ENCODE peak calls at places on chromosome 12, in eight cellular contexts. W is PC-3, B is fibroblast of lung, J is GM23248, F is Karpas-422, S is HepG2, A is H9, K is DND-41. T is an unnamed sample.

GRCh38 chr12:92602930-92603623 is 99.7 kb upstream of the PLEKHG7 start:
- DNase-seq in W (peak), B (no peak), J (peak), F (no peak), S (no peak), A (no peak), K (no peak), T (no peak)

GRCh38 chr12:99611590-99611989 is 36.0 kb upstream of the GARIN6 start:
- DNase-seq in W (no peak), B (no peak), J (peak), F (no peak), S (no peak), A (no peak), K (no peak), T (no peak)

GRCh38 chr12:68374315-68374982 is 42.3 kb upstream of the MDM1 start:
- DNase-seq in W (peak), B (no peak), J (no peak), F (no peak), S (no peak), A (no peak), K (no peak), T (peak)

GRCh38 chr12:118060301-118061010 is 523 bp downstream of the WSB2 start:
- DNase-seq in W (peak), B (no peak), J (peak), F (no peak), S (no peak), A (peak), K (peak), T (no peak)

GRCh38 chr12:111893287-111893686 is 51.3 kb downstream of the MAPKAPK5 start:
- DNase-seq in W (no peak), B (no peak), J (no peak), F (no peak), S (no peak), A (no peak), K (no peak), T (no peak)

GRCh38 chr12:110972870-110973269 is 52.5 kb upstream of the MYL2 start:
- DNase-seq in W (no peak), B (no peak), J (no peak), F (no peak), S (no peak), A (no peak), K (no peak), T (no peak)

GRCh38 chr12:126112849-126113248 is 1047.6 kb downstream of the AACS start:
- DNase-seq in W (no peak), B (no peak), J (no peak), F (no peak), S (no peak), A (no peak), K (no peak), T (no peak)

GRCh38 chr12:31308116-31308515 is 17.8 kb downstream of the SINHCAF start:
- DNase-seq in W (peak), B (no peak), J (no peak), F (no peak), S (no peak), A (no peak), K (no peak), T (no peak)

GRCh38 chr12:104423809-104424208 is 32.9 kb upstream of the CHST11 start:
- DNase-seq in W (no peak), B (no peak), J (no peak), F (no peak), S (peak), A (no peak), K (no peak), T (no peak)

GRCh38 chr12:131142891-131143637 is 189.4 kb downstream of the ADGRD1 start:
- DNase-seq in W (peak), B (no peak), J (no peak), F (no peak), S (no peak), A (peak), K (no peak), T (no peak)

GRCh38 chr12:64029013-64029857 is 184.7 kb downstream of the SRGAP1 start:
- DNase-seq in W (no peak), B (no peak), J (peak), F (no peak), S (no peak), A (no peak), K (no peak), T (no peak)

GRCh38 chr12:10143205-10143604 is 13.2 kb upstream of the CLEC7A start:
- DNase-seq in W (no peak), B (no peak), J (peak), F (no peak), S (no peak), A (no peak), K (no peak), T (peak)

GRCh38 chr12:101795013-101795412 is 35.7 kb downstream of the GNPTAB start:
- DNase-seq in W (no peak), B (no peak), J (no peak), F (no peak), S (no peak), A (no peak), K (peak), T (no peak)

GRCh38 chr12:70919597-70920035 is 922 bp downstream of the PTPRR start:
- DNase-seq in W (no peak), B (peak), J (peak), F (peak), S (no peak), A (peak), K (peak), T (no peak)

GRCh38 chr12:80593766-80594165 is 113.7 kb upstream of the MYF6 start:
- DNase-seq in W (peak), B (peak), J (peak), F (no peak), S (no peak), A (no peak), K (no peak), T (no peak)

GRCh38 chr12:96313606-96314005 is 86.6 kb downstream of the CDK17 start:
- DNase-seq in W (no peak), B (no peak), J (no peak), F (no peak), S (no peak), A (no peak), K (no peak), T (peak)

GRCh38 chr12:54222609-54223008 is 33.8 kb upstream of the SMUG1 start:
- DNase-seq in W (peak), B (peak), J (peak), F (no peak), S (no peak), A (no peak), K (no peak), T (no peak)

GRCh38 chr12:58794859-58795258 is 125.4 kb downstream of the LRIG3 start:
- DNase-seq in W (no peak), B (no peak), J (no peak), F (no peak), S (no peak), A (no peak), K (no peak), T (peak)

GRCh38 chr12:32765906-32766305 is 10.2 kb upstream of the YARS2 start:
- DNase-seq in W (no peak), B (peak), J (no peak), F (no peak), S (no peak), A (no peak), K (no peak), T (no peak)

GRCh38 chr12:58915634-58916033 is 4.7 kb downstream of the LRIG3 start:
- DNase-seq in W (peak), B (peak), J (peak), F (no peak), S (no peak), A (no peak), K (no peak), T (no peak)

GRCh38 chr12:32116897-32117296 is 10.2 kb downstream of the BICD1 start:
- DNase-seq in W (peak), B (peak), J (peak), F (no peak), S (no peak), A (peak), K (no peak), T (no peak)

GRCh38 chr12:124394462-124395128 is 99.7 kb downstream of the RFLNA start:
- DNase-seq in W (peak), B (no peak), J (peak), F (no peak), S (no peak), A (no peak), K (no peak), T (no peak)

GRCh38 chr12:21301-22189 is 45.0 kb upstream of the IQSEC3 start:
- DNase-seq in W (peak), B (no peak), J (no peak), F (peak), S (peak), A (no peak), K (no peak), T (peak)

GRCh38 chr12:64639466-64639865 is 29.2 kb downstream of the RASSF3 start:
- DNase-seq in W (no peak), B (no peak), J (no peak), F (no peak), S (no peak), A (no peak), K (no peak), T (no peak)

GRCh38 chr12:51195841-51196240 is 22.0 kb downstream of the POU6F1 start:
- DNase-seq in W (no peak), B (no peak), J (no peak), F (no peak), S (no peak), A (no peak), K (no peak), T (no peak)

GRCh38 chr12:17992002-17992656 is 97.9 kb downstream of the RERGL start:
- DNase-seq in W (peak), B (peak), J (peak), F (peak), S (peak), A (no peak), K (peak), T (peak)

GRCh38 chr12:42568952-42569916 is 20.3 kb downstream of the PRICKLE1 start:
- DNase-seq in W (peak), B (peak), J (peak), F (peak), S (peak), A (no peak), K (peak), T (peak)

GRCh38 chr12:45192041-45192695 is 23.7 kb upstream of the ANO6 start:
- DNase-seq in W (peak), B (peak), J (peak), F (no peak), S (peak), A (no peak), K (no peak), T (no peak)

GRCh38 chr12:107622005-107622404 is 63.6 kb upstream of the PWP1 start:
- DNase-seq in W (peak), B (no peak), J (peak), F (peak), S (peak), A (peak), K (no peak), T (no peak)

GRCh38 chr12:1791104-1791927 is 29.0 kb upstream of the LRTM2 start:
- DNase-seq in W (peak), B (peak), J (peak), F (peak), S (peak), A (no peak), K (peak), T (peak)

GRCh38 chr12:2607881-2608607 is 186.7 kb upstream of the FKBP4 start:
- DNase-seq in W (no peak), B (no peak), J (no peak), F (no peak), S (no peak), A (no peak), K (no peak), T (no peak)

DNA sequence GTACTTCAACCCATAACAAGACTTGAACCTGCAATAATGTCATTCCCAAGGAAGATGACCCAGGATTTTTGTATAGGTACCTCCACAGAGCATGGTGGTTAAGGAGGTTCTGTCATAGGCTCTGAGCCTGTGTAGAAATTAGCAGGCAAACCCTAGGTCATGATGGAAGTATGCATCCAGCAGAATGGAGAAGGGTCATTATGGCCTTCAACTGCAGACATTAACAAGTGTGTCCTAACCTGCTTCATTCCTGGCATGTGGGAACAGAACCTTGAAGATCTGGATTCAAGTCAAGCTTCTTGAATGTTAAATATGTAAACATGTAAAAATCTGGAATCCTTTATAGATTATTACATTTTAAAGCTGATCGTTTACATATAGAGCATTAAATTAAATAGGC is 116.2 kb upstream of the SLC38A4 start:
- DNase-seq in W (no peak), B (no peak), J (no peak), F (no peak), S (no peak), A (no peak), K (no peak), T (no peak)
- H3K9ac ChIP-seq in W (no peak), B (no peak), J (no peak), F (no peak), S (no peak), A (no peak), K (no peak), T (no peak)

DNA sequence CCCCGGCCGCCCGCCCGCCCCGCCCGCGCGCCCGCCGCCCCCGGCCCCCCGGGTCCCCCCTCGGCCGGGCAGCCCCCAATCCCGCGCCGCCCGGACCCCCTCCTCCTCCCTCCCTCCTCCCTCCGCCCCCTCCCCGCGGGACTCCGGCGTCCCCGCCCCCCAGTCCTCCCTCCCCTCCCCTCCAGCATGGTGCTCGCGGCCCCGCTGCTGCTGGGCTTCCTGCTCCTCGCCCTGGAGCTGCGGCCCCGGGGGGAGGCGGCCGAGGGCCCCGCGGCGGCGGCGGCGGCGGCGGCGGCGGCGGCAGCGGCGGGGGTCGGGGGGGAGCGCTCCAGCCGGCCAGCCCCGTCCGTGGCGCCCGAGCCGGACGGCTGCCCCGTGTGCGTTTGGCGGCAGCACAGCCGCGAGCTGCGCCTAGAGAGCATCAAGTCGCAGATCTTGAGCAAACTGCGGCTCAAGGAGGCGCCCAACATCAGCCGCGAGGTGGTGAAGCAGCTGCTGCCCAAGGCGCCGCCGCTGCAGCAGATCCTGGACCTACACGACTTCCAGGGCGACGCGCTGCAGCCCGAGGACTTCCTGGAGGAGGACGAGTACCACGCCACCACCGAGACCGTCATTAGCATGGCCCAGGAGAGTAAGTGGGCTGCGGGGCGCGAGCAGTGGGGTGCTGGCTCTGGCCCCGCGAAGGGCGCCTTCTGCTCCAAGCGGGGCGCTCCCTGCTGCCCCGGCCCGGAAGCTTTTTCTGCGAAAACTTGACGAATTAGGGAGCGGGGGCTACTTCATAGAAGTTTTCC is 404 bp downstream of the GDF11 start:
- DNase-seq in W (peak), B (peak), J (peak), F (peak), S (no peak), A (peak), K (peak), T (peak)
- H3K9ac ChIP-seq in W (peak), B (peak), J (peak), F (peak), S (peak), A (peak), K (peak), T (peak)

GRCh38 chr12:13000935-13001724 is 1.1 kb upstream of the HEBP1 start:
- DNase-seq in W (peak), B (peak), J (peak), F (peak), S (peak), A (peak), K (no peak), T (peak)
- H3K9ac ChIP-seq in W (peak), B (peak), J (peak), F (peak), S (peak), A (peak), K (no peak), T (peak)

DNA sequence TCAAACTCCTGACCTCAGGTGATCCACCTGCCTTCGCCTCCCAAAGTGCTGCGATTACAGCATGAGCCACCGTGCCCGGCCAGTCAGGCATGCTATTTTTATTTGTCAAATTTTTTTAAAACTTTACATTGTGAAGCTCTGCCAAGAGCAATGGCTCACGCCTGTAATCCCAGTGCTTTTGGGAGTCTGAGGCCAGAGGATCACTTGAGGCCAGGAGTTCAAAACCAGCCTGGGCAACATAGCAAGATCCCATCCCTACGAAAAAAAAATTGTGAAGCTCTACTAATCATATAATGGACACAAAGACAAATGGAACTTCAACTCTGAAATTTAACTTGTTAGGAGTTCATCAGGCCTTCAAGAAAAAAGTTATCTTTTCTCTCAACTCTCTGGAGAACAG is 1.9 kb downstream of the R3HDM2 start:
- DNase-seq in W (no peak), B (no peak), J (no peak), F (no peak), S (no peak), A (no peak), K (no peak), T (no peak)
- H3K9ac ChIP-seq in W (no peak), B (no peak), J (peak), F (peak), S (peak), A (no peak), K (peak), T (no peak)

DNA sequence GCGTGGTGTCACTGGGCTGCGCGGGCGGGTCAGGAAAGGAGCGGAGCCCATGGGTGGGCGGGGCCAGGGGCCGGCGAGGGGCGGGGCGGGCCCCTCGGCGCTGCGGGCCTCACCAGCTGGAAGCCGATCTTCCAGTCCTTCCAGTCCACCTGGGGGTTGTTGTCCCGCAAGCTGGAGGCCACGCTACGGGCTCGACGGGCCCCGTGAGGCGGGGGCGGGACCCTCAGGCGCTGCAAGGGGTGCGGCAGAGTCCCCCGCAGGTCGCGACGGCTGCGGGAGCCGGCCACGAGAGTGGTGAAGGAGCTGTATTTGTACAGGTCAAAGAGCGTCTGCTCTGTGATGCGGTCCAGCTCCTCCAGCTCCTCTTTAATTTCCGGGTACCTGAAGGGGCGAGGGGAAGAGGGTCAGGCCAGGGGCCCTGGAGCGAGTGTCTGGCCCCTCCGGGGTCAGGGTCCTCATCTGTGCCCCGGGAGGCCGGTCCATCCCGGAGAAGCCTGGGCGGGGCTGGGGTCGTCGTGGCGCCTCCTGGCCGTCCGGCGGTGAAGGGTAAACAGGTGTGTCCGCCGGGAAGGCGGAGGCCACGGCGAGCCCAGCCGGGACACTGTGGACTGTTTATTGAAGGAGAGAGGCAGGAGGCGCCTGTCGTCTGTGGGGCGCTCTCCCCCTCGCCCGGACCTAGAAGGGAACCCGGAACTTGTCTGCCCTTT is 11.9 kb downstream of the SCNN1A start:
- DNase-seq in W (peak), B (peak), J (peak), F (no peak), S (peak), A (peak), K (peak), T (peak)
- H3K9ac ChIP-seq in W (peak), B (peak), J (peak), F (no peak), S (peak), A (no peak), K (no peak), T (peak)

GRCh38 chr12:114483996-114484395 is 78.1 kb upstream of the TBX5 start:
- DNase-seq in W (no peak), B (no peak), J (no peak), F (no peak), S (no peak), A (no peak), K (no peak), T (no peak)

GRCh38 chr12:114480309-114481199 is 74.6 kb upstream of the TBX5 start:
- DNase-seq in W (no peak), B (peak), J (peak), F (no peak), S (no peak), A (peak), K (no peak), T (no peak)

GRCh38 chr12:114479831-114480230 is 73.9 kb upstream of the TBX5 start:
- DNase-seq in W (no peak), B (no peak), J (peak), F (no peak), S (no peak), A (peak), K (no peak), T (no peak)

GRCh38 chr12:114478891-114479290 is 72.9 kb upstream of the TBX5 start:
- DNase-seq in W (no peak), B (no peak), J (no peak), F (no peak), S (no peak), A (no peak), K (no peak), T (no peak)

DNA sequence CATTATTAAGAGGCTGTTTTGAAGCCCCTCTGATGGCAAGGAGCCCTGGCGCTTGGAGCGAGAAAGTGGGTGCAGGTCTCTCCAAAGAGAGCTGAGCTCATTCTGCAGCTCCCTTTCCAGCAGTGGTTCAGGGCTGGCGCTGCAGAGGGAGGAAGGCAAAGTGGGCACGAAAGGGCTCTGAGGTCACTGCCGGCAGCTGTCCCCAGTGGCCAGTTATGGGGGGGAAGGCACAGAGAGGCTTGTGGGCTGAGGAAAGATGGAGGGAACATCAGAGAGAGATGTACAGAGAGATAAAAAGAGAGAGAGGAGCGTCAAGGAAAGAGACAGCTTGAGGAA is 75.2 kb upstream of the TBX5 start:
- DNase-seq in W (no peak), B (no peak), J (peak), F (no peak), S (no peak), A (peak), K (no peak), T (no peak)
- H3K9ac ChIP-seq in W (no peak), B (no peak), J (peak), F (no peak), S (no peak), A (no peak), K (no peak), T (no peak)

T was measured in MM.1S.